ENCODE peak calls at places on chromosomes 4 and X, in ten cellular contexts. T is AG10803, Z is AG04450, Y is suprapubic skin, V is kidney, E is lung, S is OCI-LY7, W is AG09309, G is left ventricle myocardium inferior, C is astrocyte of the spinal cord. F is an unnamed sample.

GRCh38 chr4:903066-904046 is 28.8 kb downstream of the GAK start:
- DNase-seq in G (no peak), Y (no peak), C (no peak), E (no peak), T (no peak), S (no peak), Z (no peak), W (no peak), V (peak), F (no peak)

GRCh38 chrX:108087792-108088191 is 3.5 kb downstream of the PSMD10 start:
- DNase-seq in Y (no peak), S (no peak), E (no peak), V (no peak), T (no peak), C (no peak), W (no peak), Z (no peak), G (no peak), F (no peak)

GRCh38 chr4:120923201-120923522 is 636 bp upstream of the PRDM5 start:
- DNase-seq in T (no peak), Y (no peak), W (no peak), G (no peak), C (no peak), S (no peak), Z (no peak), E (no peak), V (no peak), F (no peak)

GRCh38 chr4:85866508-85866907 is 391.6 kb downstream of the ARHGAP24 start:
- DNase-seq in V (no peak), W (no peak), G (no peak), Y (no peak), T (peak), E (no peak), S (no peak), Z (no peak), C (no peak), F (no peak)

GRCh38 chr4:55446578-55446922 is 50.8 kb downstream of the TMEM165 start:
- DNase-seq in V (no peak), Z (no peak), W (no peak), Y (no peak), E (no peak), C (peak), T (no peak), S (no peak), G (no peak), F (no peak)

GRCh38 chrX:129318375-129318774 is 204.9 kb downstream of the SMARCA1 start:
- DNase-seq in Y (no peak), S (peak), Z (no peak), C (peak), T (peak), E (no peak), W (peak), G (no peak), V (no peak), F (no peak)

GRCh38 chrX:140132937-140133336 is 167.6 kb upstream of the CXorf66 start:
- DNase-seq in G (no peak), C (no peak), E (no peak), S (no peak), V (no peak), Y (no peak), W (no peak), Z (no peak), T (peak), F (no peak)

GRCh38 chr4:4854649-4855292 is 4.7 kb upstream of the MSX1 start:
- DNase-seq in W (no peak), C (no peak), V (peak), E (no peak), Y (no peak), G (no peak), S (no peak), Z (no peak), T (no peak), F (no peak)

GRCh38 chr4:170446782-170447181 is 357.0 kb upstream of the AADAT start:
- DNase-seq in V (no peak), Z (no peak), G (no peak), C (no peak), W (no peak), S (no peak), E (no peak), Y (no peak), T (no peak), F (no peak)

GRCh38 chr4:111494971-111495370 is 650.3 kb upstream of the FAM241A start:
- DNase-seq in C (peak), Y (no peak), V (no peak), G (no peak), T (peak), Z (no peak), W (peak), E (no peak), S (no peak), F (no peak)

GRCh38 chr4:86549163-86549788 is 44.8 kb upstream of the PTPN13 start:
- DNase-seq in Y (no peak), E (no peak), G (no peak), Z (no peak), T (no peak), S (no peak), W (no peak), C (no peak), V (no peak), F (no peak)

GRCh38 chrX:6095469-6095868 is 133.2 kb downstream of the NLGN4X start:
- DNase-seq in G (no peak), Y (no peak), W (no peak), T (no peak), C (no peak), V (no peak), S (no peak), Z (no peak), E (no peak), F (no peak)

GRCh38 chr4:150131581-150132228 is 53.5 kb downstream of the DCLK2 start:
- DNase-seq in S (no peak), G (no peak), C (peak), W (no peak), V (no peak), Z (no peak), T (peak), Y (no peak), E (no peak), F (no peak)

GRCh38 chrX:38717871-38718270 is 83.4 kb upstream of the MID1IP1 start:
- DNase-seq in S (peak), G (no peak), C (peak), V (no peak), E (no peak), T (peak), Y (no peak), Z (no peak), W (no peak), F (no peak)

GRCh38 chr4:23728393-23728792 is 161.5 kb downstream of the PPARGC1A start:
- DNase-seq in V (no peak), C (peak), Y (no peak), E (no peak), T (peak), W (peak), G (no peak), Z (peak), S (no peak), F (peak)

GRCh38 chr4:74838746-74839370 is 44.5 kb upstream of the BTC start:
- DNase-seq in S (no peak), C (peak), G (no peak), Y (no peak), Z (no peak), V (no peak), W (no peak), E (no peak), T (peak), F (peak)

GRCh38 chrX:38260231-38260630 is 39.6 kb upstream of the SRPX start:
- DNase-seq in W (no peak), Z (no peak), E (no peak), G (no peak), T (no peak), Y (no peak), S (peak), C (peak), V (no peak), F (no peak)

GRCh38 chrX:129719931-129720520 is 18.8 kb upstream of the XPNPEP2 start:
- DNase-seq in T (peak), G (no peak), Z (no peak), W (no peak), E (no peak), Y (no peak), C (no peak), S (no peak), V (no peak), F (no peak)

GRCh38 chrX:49198540-49199314 is 1.3 kb downstream of the SYP start:
- DNase-seq in Z (no peak), T (no peak), Y (no peak), C (no peak), E (no peak), V (no peak), G (no peak), S (no peak), W (no peak), F (no peak)

GRCh38 chr4:138562544-138562961 is 320.4 kb upstream of the SLC7A11 start:
- DNase-seq in E (no peak), Y (no peak), G (no peak), V (no peak), Z (peak), T (peak), S (no peak), W (peak), C (peak), F (no peak)

GRCh38 chrX:42697544-42697943 is 80.4 kb downstream of the PPP1R2C start:
- DNase-seq in E (no peak), Z (no peak), S (no peak), Y (no peak), C (no peak), G (no peak), V (no peak), W (no peak), T (no peak), F (no peak)

DNA sequence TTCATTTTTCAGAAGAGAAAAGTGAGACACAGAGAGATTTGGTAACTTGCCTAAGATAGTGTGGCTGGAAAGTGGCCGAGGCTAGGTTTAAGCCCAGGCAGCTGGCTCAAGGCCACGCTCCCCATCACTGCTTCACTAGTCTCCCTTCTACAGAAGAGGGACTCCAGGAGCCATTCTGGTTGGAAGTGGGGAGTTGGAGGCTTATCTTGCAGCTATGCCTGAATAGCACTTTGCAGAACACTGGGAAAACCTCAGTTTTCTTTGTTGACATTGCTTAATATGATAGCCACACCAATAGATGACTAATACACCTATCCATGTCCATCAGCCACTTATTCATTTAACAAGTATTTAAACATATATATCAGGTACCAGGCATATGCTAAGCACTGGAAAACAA is 18.5 kb downstream of the LRRC66 start:
- DNase-seq in G (no peak), C (no peak), W (no peak), Z (no peak), Y (no peak), V (no peak), T (no peak), E (no peak), S (no peak), F (no peak)
- TF ChIP-seq CTCF in G (no peak), C (no peak), W (no peak), Z (no peak), Y (no peak), V (no peak), T (no peak), E (no peak), S (no peak), F (no peak)

GRCh38 chrX:145396612-145397011 is 149.3 kb downstream of the SPANXN1 start:
- DNase-seq in E (no peak), G (no peak), T (no peak), W (no peak), Y (no peak), C (no peak), S (no peak), V (no peak), Z (no peak), F (no peak)

GRCh38 chrX:145394344-145394743 is 147.0 kb downstream of the SPANXN1 start:
- DNase-seq in C (no peak), W (no peak), G (no peak), V (no peak), Z (no peak), T (no peak), Y (no peak), S (no peak), E (no peak), F (no peak)

GRCh38 chrX:145393702-145394235 is 146.5 kb downstream of the SPANXN1 start:
- DNase-seq in Z (no peak), Y (no peak), E (no peak), S (peak), V (no peak), C (no peak), T (no peak), G (no peak), W (no peak), F (no peak)
- TF ChIP-seq CTCF in Z (no peak), Y (no peak), E (no peak), S (peak), V (peak), C (peak), T (no peak), G (no peak), W (no peak), F (peak)

DNA sequence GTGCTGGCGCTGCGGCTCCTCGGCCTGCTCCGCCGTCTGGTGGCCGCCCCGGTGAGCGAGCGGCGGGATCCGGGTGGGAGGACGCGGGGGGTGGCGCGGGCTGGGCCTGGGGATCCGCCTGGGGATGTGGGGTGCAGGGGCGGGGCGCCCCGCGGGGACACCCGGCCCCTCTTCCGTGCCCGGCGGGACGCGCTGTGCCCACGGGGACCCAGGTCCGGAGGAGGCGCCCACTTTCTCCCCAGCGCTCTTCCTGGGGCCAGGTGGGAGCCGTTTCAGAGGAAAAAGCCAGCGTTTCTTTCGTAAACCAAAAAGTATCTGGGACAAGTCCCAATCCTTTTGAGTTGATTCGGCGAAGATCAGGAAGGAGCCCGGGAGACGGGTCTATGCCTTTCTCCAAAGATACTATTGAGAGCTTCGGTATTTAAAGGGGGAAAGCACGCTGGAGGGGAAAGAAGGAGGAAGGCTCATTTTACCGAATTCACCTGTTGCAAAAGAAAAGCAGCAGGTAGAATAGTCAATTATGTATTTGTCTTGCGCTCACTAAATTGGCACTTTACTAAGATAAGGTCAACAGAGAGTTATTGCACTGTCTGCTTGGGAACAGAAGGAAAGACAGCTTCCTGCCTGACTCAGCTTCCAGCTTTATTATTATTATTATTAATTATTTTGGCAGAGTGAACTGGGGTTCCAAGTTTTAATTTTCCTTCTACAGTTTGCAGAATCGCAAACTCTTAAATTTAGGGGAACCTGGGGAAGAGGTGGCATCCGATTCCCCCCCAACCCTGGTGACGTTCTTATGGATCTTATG is 81.5 kb upstream of the CD99 start:
- DNase-seq in Z (no peak), E (no peak), V (no peak), G (no peak), Y (no peak), W (no peak), S (peak), T (no peak), C (peak), F (no peak)
- TF ChIP-seq CTCF in Z (no peak), E (no peak), V (no peak), G (peak), Y (no peak), W (no peak), S (peak), T (no peak), C (no peak), F (no peak)

GRCh38 chrX:106964290-106964689 is 35.7 kb downstream of the MORC4 start:
- DNase-seq in G (no peak), W (no peak), Y (no peak), T (no peak), S (no peak), C (no peak), E (no peak), V (no peak), Z (no peak), F (no peak)

GRCh38 chrX:106963111-106963510 is 36.9 kb downstream of the MORC4 start:
- DNase-seq in C (no peak), S (no peak), Y (no peak), W (no peak), G (no peak), E (no peak), Z (no peak), V (no peak), T (peak), F (no peak)

GRCh38 chrX:106957856-106958255 is 37.7 kb downstream of the CLDN2 start:
- DNase-seq in Y (no peak), W (no peak), T (peak), S (no peak), C (no peak), G (no peak), Z (no peak), V (no peak), E (no peak), F (no peak)

GRCh38 chrX:106955004-106955772 is 35.0 kb downstream of the CLDN2 start:
- DNase-seq in C (peak), Y (no peak), G (no peak), E (no peak), V (no peak), S (no peak), T (no peak), Z (no peak), W (no peak), F (no peak)

DNA sequence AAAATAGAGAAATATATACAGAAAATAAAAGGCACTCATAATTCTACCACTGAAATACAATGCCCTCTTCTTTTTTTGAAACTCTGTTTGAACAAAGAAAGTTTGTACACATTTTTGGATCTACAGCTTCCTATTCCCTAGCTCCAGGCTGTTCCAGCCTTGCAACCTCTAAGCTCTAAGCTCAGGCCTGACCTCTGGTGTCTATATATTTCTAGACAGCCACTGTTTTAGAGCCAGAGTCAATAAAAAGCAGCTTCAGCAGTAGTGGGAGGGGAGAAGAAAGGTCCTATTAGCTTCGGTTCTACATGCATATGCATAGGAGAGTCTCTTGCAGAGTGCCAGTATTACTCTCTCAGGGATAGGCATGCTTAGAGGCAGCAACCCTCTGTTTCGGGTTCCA is 39.7 kb downstream of the CLDN2 start:
- DNase-seq in E (no peak), S (no peak), C (peak), Z (no peak), Y (no peak), W (no peak), G (no peak), V (no peak), T (peak), F (no peak)
- TF ChIP-seq CTCF in E (no peak), S (no peak), C (peak), Z (peak), Y (no peak), W (peak), G (no peak), V (no peak), T (peak), F (peak)

DNA sequence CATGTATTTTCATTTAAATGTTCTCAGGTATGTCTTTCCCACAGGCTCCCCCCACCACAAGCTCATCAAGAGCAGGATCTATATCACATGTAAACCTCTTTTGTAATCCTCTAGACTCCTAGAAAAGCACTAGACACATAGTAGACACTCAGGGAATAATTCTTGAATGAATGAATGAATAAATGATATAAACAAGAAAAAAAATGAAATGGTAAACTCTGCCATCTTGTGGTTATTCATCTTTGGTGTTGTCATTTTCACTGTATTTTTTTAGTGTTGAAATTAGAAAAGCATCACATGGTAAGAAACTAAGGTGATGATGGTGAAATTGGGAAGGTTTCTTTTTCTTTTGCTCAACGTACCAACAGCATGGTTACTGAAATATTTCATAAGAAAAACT is 34.2 kb upstream of the C1GALT1C1 start:
- DNase-seq in G (no peak), C (peak), S (peak), T (peak), W (no peak), E (no peak), V (no peak), Z (no peak), Y (no peak), F (no peak)
- TF ChIP-seq CTCF in G (peak), C (no peak), S (peak), T (peak), W (peak), E (no peak), V (no peak), Z (no peak), Y (no peak), F (no peak)

GRCh38 chrX:52262195-52262546 is 77.5 kb downstream of the MAGED4 start:
- DNase-seq in S (no peak), C (peak), Z (no peak), W (no peak), T (no peak), G (no peak), E (no peak), Y (no peak), V (no peak), F (no peak)

GRCh38 chrX:52261125-52261462 is 76.4 kb downstream of the MAGED4 start:
- DNase-seq in E (no peak), T (no peak), C (no peak), S (no peak), W (no peak), G (no peak), Y (no peak), V (no peak), Z (no peak), F (no peak)

GRCh38 chrX:52265713-52266112 is 81.0 kb downstream of the MAGED4 start:
- DNase-seq in W (no peak), C (no peak), G (no peak), V (no peak), Y (no peak), S (no peak), T (no peak), E (no peak), Z (no peak), F (no peak)

GRCh38 chrX:52263417-52263816 is 78.7 kb downstream of the MAGED4 start:
- DNase-seq in W (no peak), V (no peak), G (no peak), C (no peak), Z (no peak), E (no peak), S (no peak), Y (no peak), T (no peak), F (no peak)

GRCh38 chrX:52261463-52262194 is 76.9 kb downstream of the MAGED4 start:
- DNase-seq in T (peak), E (peak), C (peak), Y (peak), V (peak), W (peak), S (peak), Z (peak), G (peak), F (peak)
- TF ChIP-seq CTCF in T (peak), E (peak), C (peak), Y (peak), V (peak), W (peak), S (peak), Z (peak), G (peak), F (peak)

GRCh38 chrX:111169141-111169540 is 73.2 kb downstream of the PAK3 start:
- DNase-seq in G (no peak), E (no peak), S (no peak), C (no peak), Y (no peak), Z (no peak), T (no peak), V (no peak), W (no peak), F (no peak)

GRCh38 chrX:111167334-111167733 is 71.3 kb downstream of the PAK3 start:
- DNase-seq in E (no peak), G (no peak), C (no peak), S (no peak), Z (no peak), T (no peak), Y (no peak), W (no peak), V (no peak), F (no peak)

GRCh38 chrX:111168314-111168713 is 72.3 kb downstream of the PAK3 start:
- DNase-seq in T (peak), G (no peak), C (no peak), Y (no peak), W (no peak), E (no peak), S (no peak), Z (no peak), V (no peak), F (no peak)

GRCh38 chrX:111165902-111166301 is 69.9 kb downstream of the PAK3 start:
- DNase-seq in E (no peak), W (no peak), G (no peak), T (no peak), C (no peak), S (no peak), Z (no peak), V (no peak), Y (no peak), F (no peak)

DNA sequence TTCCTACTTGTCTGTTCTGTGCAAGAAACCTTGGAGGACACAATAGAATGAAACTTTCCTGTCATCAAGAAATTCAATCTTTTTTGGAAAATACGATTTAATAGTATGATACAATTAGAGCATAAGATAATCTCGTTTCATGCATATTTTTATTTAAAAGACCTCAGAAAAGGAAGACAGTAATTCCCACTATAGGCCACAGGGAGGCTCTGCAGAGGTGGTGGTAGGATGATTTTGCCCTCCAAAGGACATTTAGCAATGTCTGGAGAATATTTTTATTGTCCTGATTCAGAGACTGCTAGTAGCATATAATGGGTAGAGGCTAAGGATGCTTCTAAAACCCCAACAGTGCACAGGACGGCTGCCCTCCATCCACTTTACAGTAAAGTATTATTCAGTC is 68.7 kb downstream of the PAK3 start:
- DNase-seq in W (no peak), Z (no peak), G (no peak), T (peak), Y (no peak), V (no peak), E (no peak), S (peak), C (no peak), F (no peak)
- TF ChIP-seq CTCF in W (peak), Z (no peak), G (peak), T (peak), Y (no peak), V (peak), E (no peak), S (peak), C (peak), F (peak)